ENCODE peak calls at places on chromosomes 11 and 22, in seven cellular contexts. F is MCF 10A; O is NCI-H1092 treated with DMSO at 0.1 percent for 48 hours; A is thoracic aorta; E is HCT116; S is stimulated activated CD8-positive, alpha-beta memory T cell treated with anti-CD3 and anti-CD28 coated beads, Interleukin-7, amount 100 ng/mL, for 1 hour; M is pulmonary artery endothelial cell. W is an unnamed sample.
A peak's percentile ranks its signal among the peaks of the same experiment; 100 is the strongest.

GRCh38 chr11:16632295-16633200 is 105.9 kb upstream of the C11orf58 start:
- DNase-seq in F (peak; percentile 47), O (no peak), A (no peak), E (peak; percentile 42), S (no peak), M (no peak), W (no peak)

GRCh38 chr22:27663031-27663367 is 138.6 kb downstream of the MN1 start:
- DNase-seq in F (no peak), O (no peak), A (no peak), E (no peak), S (no peak), M (no peak), W (no peak)

GRCh38 chr11:106063009-106063408 is 14.1 kb downstream of the KBTBD3 start:
- DNase-seq in F (no peak), O (no peak), A (no peak), E (no peak), S (no peak), M (no peak), W (no peak)

GRCh38 chr22:44661070-44661469 is 40.9 kb upstream of the PRR5 start:
- DNase-seq in F (no peak), O (no peak), A (no peak), E (no peak), S (no peak), M (no peak), W (no peak)

GRCh38 chr11:2950825-2951224 is 21.6 kb upstream of the PHLDA2 start:
- DNase-seq in F (no peak), O (no peak), A (no peak), E (no peak), S (no peak), M (no peak), W (no peak)

GRCh38 chr11:19953909-19954308 is 206.4 kb downstream of the DBX1 start:
- DNase-seq in F (peak; percentile 58), O (peak; percentile 62), A (no peak), E (peak; percentile 24), S (no peak), M (no peak), W (no peak)

GRCh38 chr11:44784784-44785183 is 58.0 kb downstream of the TSPAN18 start:
- DNase-seq in F (no peak), O (no peak), A (no peak), E (no peak), S (no peak), M (no peak), W (no peak)

GRCh38 chr11:77821349-77821851 is 456 bp downstream of the AAMDC start:
- DNase-seq in F (peak; percentile 25), O (peak; percentile 51), A (no peak), E (no peak), S (no peak), M (no peak), W (no peak)

GRCh38 chr11:97990162-97990920 is 1030.4 kb upstream of the CNTN5 start:
- DNase-seq in F (no peak), O (no peak), A (no peak), E (no peak), S (no peak), M (no peak), W (no peak)

GRCh38 chr11:112118176-112118575 is 31.5 kb downstream of the SDHD start:
- DNase-seq in F (no peak), O (no peak), A (no peak), E (no peak), S (no peak), M (no peak), W (no peak)

GRCh38 chr11:27535103-27535502 is 28.5 kb upstream of the LIN7C start:
- DNase-seq in F (no peak), O (no peak), A (no peak), E (no peak), S (no peak), M (no peak), W (no peak)

GRCh38 chr11:68018730-68019190 is 8.6 kb downstream of the ALDH3B1 start:
- DNase-seq in F (no peak), O (no peak), A (no peak), E (no peak), S (no peak), M (no peak), W (no peak)

GRCh38 chr11:15551897-15552851 is 437.5 kb downstream of the INSC start:
- DNase-seq in F (no peak), O (no peak), A (no peak), E (no peak), S (no peak), M (no peak), W (no peak)

GRCh38 chr11:112949781-112950575 is 11.2 kb upstream of the NCAM1 start:
- DNase-seq in F (no peak), O (no peak), A (no peak), E (no peak), S (no peak), M (no peak), W (no peak)

GRCh38 chr22:35873426-35873825 is 155.2 kb downstream of the RBFOX2 start:
- DNase-seq in F (no peak), O (no peak), A (no peak), E (no peak), S (no peak), M (no peak), W (no peak)

GRCh38 chr22:31947296-31947695 is 3.0 kb downstream of the YWHAH start:
- DNase-seq in F (peak; percentile 70), O (peak; percentile 7), A (no peak), E (no peak), S (no peak), M (peak; percentile 11), W (no peak)

GRCh38 chr11:28536504-28537267 is 428.5 kb downstream of the METTL15 start:
- DNase-seq in F (no peak), O (no peak), A (no peak), E (no peak), S (no peak), M (no peak), W (no peak)

GRCh38 chr22:17319541-17319940 is 49.7 kb upstream of the CECR2 start:
- DNase-seq in F (no peak), O (peak; percentile 38), A (no peak), E (no peak), S (no peak), M (no peak), W (no peak)

GRCh38 chr11:20355221-20356219 is 8.0 kb upstream of the HTATIP2 start:
- DNase-seq in F (peak; percentile 65), O (peak; percentile 50), A (no peak), E (peak; percentile 54), S (no peak), M (no peak), W (no peak)

GRCh38 chr11:111531687-111532364 is 8.7 kb upstream of the LAYN start:
- DNase-seq in F (peak; percentile 86), O (no peak), A (no peak), E (peak; percentile 3), S (no peak), M (no peak), W (no peak)

GRCh38 chr11:119218141-119218878 is 12.2 kb downstream of the CBL start:
- DNase-seq in F (peak; percentile 91), O (no peak), A (no peak), E (peak; percentile 92), S (no peak), M (peak; percentile 30), W (no peak)

GRCh38 chr22:21451545-21452520 is 15.4 kb upstream of the TMEM191C start:
- DNase-seq in F (no peak), O (no peak), A (no peak), E (no peak), S (no peak), M (no peak), W (no peak)

GRCh38 chr11:31303644-31304043 is 65.9 kb downstream of the DCDC1 start:
- DNase-seq in F (no peak), O (no peak), A (no peak), E (no peak), S (no peak), M (no peak), W (no peak)

GRCh38 chr22:45448431-45448830 is 34.9 kb downstream of the RIBC2 start:
- DNase-seq in F (no peak), O (no peak), A (no peak), E (no peak), S (no peak), M (no peak), W (no peak)

GRCh38 chr11:111107501-111107900 is 138.0 kb upstream of the POU2AF2 start:
- DNase-seq in F (no peak), O (no peak), A (no peak), E (no peak), S (no peak), M (no peak), W (no peak)

GRCh38 chr22:29693671-29694070 is 26.1 kb upstream of the CABP7 start:
- DNase-seq in F (no peak), O (peak; percentile 66), A (no peak), E (no peak), S (no peak), M (no peak), W (no peak)

GRCh38 chr11:32870676-32871075 is 21.9 kb upstream of the QSER1 start:
- DNase-seq in F (peak; percentile 38), O (peak; percentile 34), A (no peak), E (no peak), S (no peak), M (no peak), W (no peak)

GRCh38 chr22:39839917-39840510 is 53.5 kb downstream of the ENTHD1 start:
- DNase-seq in F (no peak), O (no peak), A (no peak), E (no peak), S (no peak), M (no peak), W (no peak)

GRCh38 chr11:61075891-61076290 is 26.4 kb upstream of the CD5 start:
- DNase-seq in F (peak; percentile 35), O (no peak), A (no peak), E (no peak), S (no peak), M (no peak), W (no peak)

W was measured in omental fat pad.